ENCODE peak calls at places on chromosome 5, in seven cellular contexts. L is PC-3, Y is pancreas, G is neural crest cell, Q is left ventricle myocardium inferior, J is AG09319, I is mammary epithelial cell. T is an unnamed sample.

GRCh38 chr5:127838661-127839060 is 135.5 kb downstream of the CCDC192 start:
- DNase-seq in Q (no peak), J (no peak), G (no peak), Y (no peak), I (peak), L (peak), T (no peak)

GRCh38 chr5:170985486-170985885 is 123.7 kb downstream of the RANBP17 start:
- DNase-seq in Y (no peak), G (no peak), Q (no peak), I (no peak), L (no peak), J (no peak), T (no peak)

GRCh38 chr5:173198049-173198448 is 37.0 kb downstream of the NKX2-5 start:
- DNase-seq in Y (no peak), L (no peak), I (no peak), J (no peak), Q (peak), G (no peak), T (no peak)

GRCh38 chr5:61659221-61659696 is 327.2 kb downstream of the ZSWIM6 start:
- DNase-seq in I (no peak), J (no peak), L (no peak), Y (peak), Q (peak), G (no peak), T (no peak)

GRCh38 chr5:154949758-154950157 is 8.9 kb downstream of the MRPL22 start:
- DNase-seq in Q (no peak), G (no peak), Y (no peak), J (no peak), I (peak), L (no peak), T (no peak)

GRCh38 chr5:57598756-57599155 is 116.1 kb upstream of the ACTBL2 start:
- DNase-seq in G (no peak), I (peak), L (peak), Y (no peak), Q (no peak), J (no peak), T (no peak)

GRCh38 chr5:67015577-67016290 is 180.9 kb downstream of the CD180 start:
- DNase-seq in I (peak), J (no peak), Y (no peak), Q (no peak), G (no peak), L (peak), T (peak)

GRCh38 chr5:15904894-15905805 is 274.4 kb downstream of the MARCHF11 start:
- DNase-seq in Y (no peak), I (no peak), G (no peak), J (no peak), Q (no peak), L (no peak), T (no peak)

GRCh38 chr5:40717281-40717680 is 37.6 kb downstream of the PTGER4 start:
- DNase-seq in Y (no peak), Q (no peak), J (no peak), I (no peak), G (no peak), L (peak), T (no peak)

GRCh38 chr5:36870399-36871040 is 6.0 kb upstream of the NIPBL start:
- DNase-seq in Q (no peak), Y (no peak), J (no peak), I (peak), G (no peak), L (peak), T (no peak)

GRCh38 chr5:175889910-175890684 is 18.7 kb downstream of the CPLX2 start:
- DNase-seq in I (no peak), Q (no peak), L (peak), J (no peak), G (no peak), Y (no peak), T (peak)

GRCh38 chr5:156000115-156000514 is 326.8 kb upstream of the SGCD start:
- DNase-seq in L (no peak), G (no peak), Q (no peak), J (no peak), I (no peak), Y (no peak), T (no peak)

GRCh38 chr5:56622146-56622545 is 193.2 kb upstream of the MAP3K1 start:
- DNase-seq in Y (no peak), L (no peak), I (no peak), G (no peak), J (no peak), Q (no peak), T (no peak)

GRCh38 chr5:59098743-59099142 is 515.9 kb downstream of the RAB3C start:
- DNase-seq in G (no peak), J (no peak), Q (no peak), Y (no peak), I (no peak), L (no peak), T (no peak)

GRCh38 chr5:109659901-109660300 is 29.8 kb upstream of the MAN2A1 start:
- DNase-seq in I (no peak), L (no peak), Y (no peak), G (no peak), Q (no peak), J (no peak), T (no peak)

GRCh38 chr5:67957374-67957773 is 258.2 kb upstream of the PIK3R1 start:
- DNase-seq in G (no peak), L (no peak), Q (no peak), J (no peak), Y (no peak), I (no peak), T (no peak)

GRCh38 chr5:125390316-125390715 is 643.9 kb upstream of the ZNF608 start:
- DNase-seq in Q (no peak), J (no peak), I (no peak), L (no peak), Y (no peak), G (no peak), T (no peak)

GRCh38 chr5:77379558-77380061 is 112.5 kb downstream of the WDR41 start:
- DNase-seq in Q (no peak), Y (no peak), L (no peak), I (no peak), J (no peak), G (no peak), T (no peak)

GRCh38 chr5:152532714-152533113 is 127.6 kb upstream of the NMUR2 start:
- DNase-seq in G (no peak), Q (no peak), I (peak), Y (no peak), L (peak), J (peak), T (no peak)

GRCh38 chr5:71829206-71829605 is 110.1 kb downstream of the CARTPT start:
- DNase-seq in G (no peak), Q (no peak), I (no peak), L (no peak), Y (no peak), J (no peak), T (no peak)

GRCh38 chr5:135356522-135357318 is 42.3 kb downstream of the MACROH2A1 start:
- DNase-seq in J (peak), L (no peak), Q (peak), Y (no peak), G (no peak), I (no peak), T (peak)

GRCh38 chr5:69046375-69046957 is 47.3 kb upstream of the SLC30A5 start:
- DNase-seq in J (no peak), Y (no peak), L (no peak), Q (no peak), G (no peak), I (no peak), T (no peak)

GRCh38 chr5:74639538-74640449 is 734 bp downstream of the ENC1 start:
- DNase-seq in Y (no peak), I (no peak), J (no peak), Q (peak), G (no peak), L (peak), T (peak)

GRCh38 chr5:74641014-74641777 is 668 bp upstream of the ENC1 start:
- DNase-seq in Y (peak), I (peak), L (peak), J (no peak), G (peak), Q (peak), T (peak)

GRCh38 chr5:74641778-74642542 is 1.4 kb upstream of the ENC1 start:
- DNase-seq in J (no peak), Q (peak), I (peak), L (peak), G (no peak), Y (peak), T (peak)

GRCh38 chr5:74638776-74639537 is 1.6 kb downstream of the ENC1 start:
- DNase-seq in G (no peak), Y (no peak), Q (no peak), I (no peak), J (no peak), L (peak), T (no peak)

DNA sequence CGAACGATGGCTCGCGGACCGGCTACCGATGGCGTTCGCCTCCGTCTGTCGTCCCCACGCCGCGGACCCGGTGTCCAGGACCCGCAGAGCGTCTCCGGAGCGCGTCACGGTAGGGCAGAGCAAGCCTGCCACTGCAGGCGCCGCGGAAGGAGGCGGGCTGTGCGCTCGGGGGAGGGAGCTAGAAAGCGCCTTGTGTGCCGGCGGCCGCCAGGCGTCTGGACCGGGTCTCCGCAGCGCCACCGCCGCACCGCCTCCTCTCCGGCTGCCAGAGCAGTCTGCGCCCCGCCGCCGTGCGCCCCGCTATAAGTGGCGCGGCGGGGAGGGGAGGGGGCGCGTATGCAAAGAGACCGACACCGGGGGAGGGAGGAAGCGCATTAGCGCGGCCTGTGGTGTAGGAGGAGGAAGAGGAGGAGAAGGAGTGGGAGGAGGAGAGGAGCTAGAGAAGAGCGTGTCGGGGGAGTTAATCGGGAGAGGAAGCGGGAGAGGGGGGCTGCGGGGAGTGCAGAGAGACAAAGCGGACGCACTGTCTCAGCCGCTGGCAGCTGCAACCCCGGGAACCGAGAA is at the start of gene ENC1:
- DNase-seq in Q (peak), I (peak), G (peak), J (no peak), Y (peak), L (peak), T (peak)
- TF ChIP-seq CTCF in Q (peak), I (peak), G (peak), J (peak), Y (peak), L (peak), T (peak)

DNA sequence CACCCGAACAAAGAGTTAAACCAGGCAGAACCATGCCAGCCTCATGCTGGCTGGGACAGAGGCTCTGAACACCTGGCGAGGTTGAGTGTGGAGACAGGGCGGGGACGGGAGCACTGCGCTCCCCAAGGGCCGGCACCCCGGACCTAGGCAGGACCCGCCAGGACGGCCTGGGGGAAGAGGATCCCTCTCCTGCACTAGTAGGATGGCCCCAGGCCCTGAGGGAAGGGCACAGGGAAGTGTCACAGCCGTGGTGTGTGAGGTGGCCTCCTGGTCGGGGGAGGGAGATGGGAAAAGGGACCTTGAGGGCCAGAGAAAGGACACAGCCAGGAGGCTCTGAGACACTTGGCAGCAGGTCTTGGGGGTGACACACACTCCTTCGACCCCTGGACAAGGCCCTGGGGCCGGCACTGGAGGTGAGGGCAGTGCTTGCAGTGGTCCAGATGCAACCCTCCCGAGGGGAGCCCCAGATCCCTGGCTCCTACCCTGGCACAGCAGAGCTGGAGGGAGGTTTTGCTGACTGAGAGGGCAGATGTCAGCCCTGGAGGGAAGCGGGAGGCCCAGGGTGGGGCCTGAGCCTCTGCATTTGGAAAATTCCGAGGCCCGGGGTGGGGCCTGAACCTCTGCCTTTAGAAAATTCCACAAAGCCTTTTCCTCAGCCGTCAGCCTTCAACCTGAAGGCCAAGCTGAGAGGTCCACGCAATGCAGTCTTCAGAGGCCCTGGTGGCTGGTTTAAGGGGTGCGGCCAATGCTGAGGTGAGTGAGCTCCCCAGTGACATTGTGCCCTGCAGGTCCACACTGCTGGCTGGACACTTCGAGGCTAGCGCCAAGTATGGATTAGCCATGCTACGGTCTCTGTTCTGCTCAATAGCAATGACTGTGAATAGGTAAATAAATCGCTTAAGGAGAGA is 24.8 kb upstream of the TERT start:
- DNase-seq in J (no peak), I (no peak), L (no peak), Q (no peak), G (no peak), Y (peak), T (no peak)
- TF ChIP-seq CTCF in J (no peak), I (no peak), L (no peak), Q (no peak), G (no peak), Y (no peak), T (no peak)

GRCh38 chr5:115586525-115587146 is 15.6 kb downstream of the TICAM2 start:
- DNase-seq in Y (no peak), Q (no peak), L (peak), I (no peak), G (no peak), J (no peak), T (no peak)
- TF ChIP-seq CTCF in Y (peak), Q (peak), L (peak), I (peak), G (peak), J (peak), T (peak)

DNA sequence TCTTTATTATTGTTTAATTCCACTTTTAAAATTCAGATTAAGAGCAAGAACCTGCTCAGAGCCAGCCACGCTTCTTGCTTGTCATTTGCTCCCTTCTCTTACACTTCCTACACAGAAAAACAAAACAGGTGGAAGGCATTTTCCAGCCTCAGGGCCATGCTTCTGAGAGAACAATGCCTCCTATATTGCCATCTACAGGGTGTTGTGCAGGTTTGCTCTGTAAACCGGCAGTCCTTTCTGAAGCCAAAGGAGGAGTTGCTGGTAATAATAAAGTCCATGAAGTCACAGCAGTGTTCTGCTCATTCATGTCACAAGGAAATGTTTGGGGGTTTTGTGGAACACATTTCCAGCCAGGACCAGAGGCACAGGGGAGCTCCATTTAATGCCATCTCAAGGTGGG is 16.1 kb upstream of the PRLR start:
- DNase-seq in G (no peak), I (no peak), L (peak), Q (no peak), J (no peak), Y (peak), T (no peak)
- TF ChIP-seq CTCF in G (peak), I (no peak), L (peak), Q (no peak), J (no peak), Y (no peak), T (no peak)

DNA sequence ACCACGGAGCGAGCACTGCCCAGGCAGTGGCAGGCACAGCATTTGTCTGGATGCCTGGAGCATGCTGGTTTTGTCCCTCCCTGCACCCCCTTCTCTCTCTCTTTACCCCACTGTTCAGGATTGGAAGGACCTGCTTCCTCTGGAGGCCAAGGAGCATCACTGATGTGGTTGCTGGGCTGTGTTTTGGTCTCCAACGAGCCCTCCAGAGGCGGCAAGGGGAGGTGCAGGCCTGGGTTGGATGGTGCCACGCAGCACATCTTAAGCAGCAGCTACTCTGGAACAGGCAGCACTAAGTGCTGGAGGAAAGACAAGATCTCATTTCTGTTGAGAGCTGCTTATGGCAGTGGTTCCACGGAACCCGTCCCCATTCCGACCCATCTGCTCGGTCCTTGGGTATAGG is 139.6 kb downstream of the CMYA5 start:
- DNase-seq in L (no peak), I (no peak), J (no peak), Y (no peak), G (peak), Q (no peak), T (peak)
- TF ChIP-seq CTCF in L (peak), I (no peak), J (peak), Y (no peak), G (peak), Q (peak), T (peak)

GRCh38 chr5:142780871-142781270 is 10.7 kb downstream of the ARHGAP26 start:
- DNase-seq in I (no peak), Y (no peak), G (no peak), L (no peak), J (no peak), Q (peak), T (no peak)
- TF ChIP-seq CTCF in I (no peak), Y (no peak), G (no peak), L (no peak), J (no peak), Q (no peak), T (peak)

GRCh38 chr5:158770506-158770905 is 329.2 kb downstream of the EBF1 start:
- DNase-seq in Y (no peak), J (no peak), Q (no peak), L (peak), I (peak), G (no peak), T (peak)
- TF ChIP-seq CTCF in Y (no peak), J (no peak), Q (no peak), L (peak), I (peak), G (peak), T (peak)

GRCh38 chr5:30804739-30805313 is 388.7 kb upstream of the CDH6 start:
- DNase-seq in Y (no peak), J (no peak), Q (no peak), I (no peak), L (peak), G (no peak), T (peak)
- TF ChIP-seq CTCF in Y (no peak), J (peak), Q (peak), I (no peak), L (peak), G (peak), T (peak)

DNA sequence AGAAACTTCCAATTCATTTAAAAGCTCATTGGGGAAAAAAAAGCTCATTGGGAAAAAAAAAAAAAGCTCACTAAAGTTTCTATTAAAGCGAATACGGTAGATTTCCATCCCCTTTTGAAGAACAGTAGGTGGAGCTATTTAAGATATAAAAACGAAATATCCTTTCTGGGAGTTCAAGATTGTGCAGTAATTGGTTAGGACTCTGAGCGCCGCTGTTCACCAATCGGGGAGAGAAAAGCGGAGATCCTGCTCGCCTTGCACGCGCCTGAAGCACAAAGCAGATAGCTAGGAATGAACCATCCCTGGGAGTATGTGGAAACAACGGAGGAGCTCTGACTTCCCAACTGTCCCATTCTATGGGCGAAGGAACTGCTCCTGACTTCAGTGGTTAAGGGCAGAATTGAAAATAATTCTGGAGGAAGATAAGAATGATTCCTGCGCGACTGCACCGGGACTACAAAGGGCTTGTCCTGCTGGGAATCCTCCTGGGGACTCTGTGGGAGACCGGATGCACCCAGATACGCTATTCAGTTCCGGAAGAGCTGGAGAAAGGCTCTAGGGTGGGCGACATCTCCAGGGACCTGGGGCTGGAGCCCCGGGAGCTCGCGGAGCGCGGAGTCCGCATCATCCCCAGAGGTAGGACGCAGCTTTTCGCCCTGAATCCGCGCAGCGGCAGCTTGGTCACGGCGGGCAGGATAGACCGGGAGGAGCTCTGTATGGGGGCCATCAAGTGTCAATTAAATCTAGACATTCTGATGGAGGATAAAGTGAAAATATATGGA is at the start of gene PCDHGA12:
- DNase-seq in I (peak), J (peak), G (no peak), Q (peak), L (no peak), Y (no peak), T (no peak)
- TF ChIP-seq CTCF in I (peak), J (peak), G (no peak), Q (peak), L (no peak), Y (no peak), T (peak)

DNA sequence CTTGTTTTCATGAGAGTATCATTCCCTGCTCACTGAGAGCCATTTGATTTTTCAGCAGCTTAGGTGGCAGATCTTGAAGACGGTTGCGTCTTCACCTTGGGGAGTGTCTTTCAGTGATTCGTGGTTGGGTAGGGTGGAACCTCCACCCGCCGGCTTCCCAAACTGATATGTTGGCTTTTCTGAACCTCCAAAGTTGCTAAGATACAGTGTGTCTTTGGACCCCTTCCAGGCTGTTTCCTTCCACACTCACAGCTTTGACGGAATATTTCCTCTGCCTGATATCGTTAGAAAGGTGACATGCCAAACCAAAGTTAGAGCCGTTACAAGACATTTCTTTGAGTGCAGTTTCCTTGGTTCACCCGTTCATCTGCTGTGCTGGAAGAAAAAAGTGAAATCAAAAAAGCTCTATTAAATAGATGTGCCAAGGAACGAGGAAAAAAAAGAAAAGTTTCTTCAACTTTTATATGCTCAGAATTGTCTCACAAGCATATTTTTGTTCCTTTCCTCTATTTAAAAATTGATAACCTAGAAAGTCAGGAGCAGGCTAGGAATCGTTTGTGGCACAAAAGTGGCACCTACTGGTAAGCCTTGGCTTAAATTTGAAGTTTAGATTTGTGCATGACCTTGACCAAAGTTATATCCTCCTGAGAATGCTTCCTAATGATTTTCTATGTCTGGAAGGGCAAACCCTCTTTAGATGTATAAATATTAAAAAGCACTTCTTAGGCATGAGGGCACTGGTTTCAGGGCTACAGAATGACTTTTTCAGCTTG is 270.7 kb upstream of the WWC1 start:
- DNase-seq in I (no peak), Q (no peak), L (peak), J (no peak), G (no peak), Y (no peak), T (no peak)
- TF ChIP-seq CTCF in I (peak), Q (no peak), L (peak), J (peak), G (peak), Y (no peak), T (peak)

T was measured in BE2C.